ENCODE peak calls at places on chromosomes 5 and 9, in four cellular contexts. One of them, this sample, is unnamed.

GRCh38 chr5:132417461-132417860 is 48.0 kb downstream of the SLC22A5 start:
- DNase-seq in IMR-90: no peak
- DNase-seq in GM12878: no peak
- DNase-seq in K562: no peak
- DNase-seq in this sample: no peak

GRCh38 chr5:94316916-94317838 is 301.2 kb downstream of the KIAA0825 start:
- DNase-seq in IMR-90: peak; percentile 14
- DNase-seq in GM12878: no peak
- DNase-seq in K562: no peak
- DNase-seq in this sample: no peak

GRCh38 chr5:168291961-168292782 is 727 bp downstream of the WWC1 start:
- DNase-seq in IMR-90: peak; percentile 43
- DNase-seq in GM12878: no peak
- DNase-seq in K562: no peak
- DNase-seq in this sample: no peak

GRCh38 chr5:167147879-167148278 is 1143.6 kb upstream of the WWC1 start:
- DNase-seq in IMR-90: no peak
- DNase-seq in GM12878: no peak
- DNase-seq in K562: no peak
- DNase-seq in this sample: no peak

GRCh38 chr5:2263763-2264162 is 381.0 kb upstream of the IRX4 start:
- DNase-seq in IMR-90: no peak
- DNase-seq in GM12878: no peak
- DNase-seq in K562: no peak
- DNase-seq in this sample: no peak

GRCh38 chr5:142248853-142249462 is 75.9 kb downstream of the SPRY4 start:
- DNase-seq in IMR-90: peak; percentile 12
- DNase-seq in GM12878: no peak
- DNase-seq in K562: no peak
- DNase-seq in this sample: no peak

GRCh38 chr5:151079838-151080619 is 805 bp downstream of the TNIP1 start:
- DNase-seq in IMR-90: peak; percentile 82
- DNase-seq in GM12878: no peak
- DNase-seq in K562: peak; percentile 36
- DNase-seq in this sample: peak; percentile 79

GRCh38 chr5:23507278-23507685 is at the start of gene PRDM9:
- DNase-seq in IMR-90: no peak
- DNase-seq in GM12878: no peak
- DNase-seq in K562: peak; percentile 16
- DNase-seq in this sample: no peak

GRCh38 chr9:73118297-73118696 is 33.4 kb upstream of the ANXA1 start:
- DNase-seq in IMR-90: no peak
- DNase-seq in GM12878: no peak
- DNase-seq in K562: no peak
- DNase-seq in this sample: peak; percentile 39
- H2AFZ ChIP-seq in IMR-90: no peak overlapping the region
- H2AFZ ChIP-seq in GM12878: no peak overlapping the region
- H2AFZ ChIP-seq in K562: no peak overlapping the region
- H2AFZ ChIP-seq in this sample: no peak overlapping the region

GRCh38 chr5:120293796-120294195 is 170.3 kb upstream of the PRR16 start:
- DNase-seq in IMR-90: peak; percentile 85
- DNase-seq in GM12878: no peak
- DNase-seq in K562: no peak
- DNase-seq in this sample: no peak
- TF ChIP-seq FOS in IMR-90: peak; percentile 9
- TF ChIP-seq FOS in GM12878: no peak
- TF ChIP-seq FOS in K562: no peak
- TF ChIP-seq FOS in this sample: peak; percentile 14

DNA sequence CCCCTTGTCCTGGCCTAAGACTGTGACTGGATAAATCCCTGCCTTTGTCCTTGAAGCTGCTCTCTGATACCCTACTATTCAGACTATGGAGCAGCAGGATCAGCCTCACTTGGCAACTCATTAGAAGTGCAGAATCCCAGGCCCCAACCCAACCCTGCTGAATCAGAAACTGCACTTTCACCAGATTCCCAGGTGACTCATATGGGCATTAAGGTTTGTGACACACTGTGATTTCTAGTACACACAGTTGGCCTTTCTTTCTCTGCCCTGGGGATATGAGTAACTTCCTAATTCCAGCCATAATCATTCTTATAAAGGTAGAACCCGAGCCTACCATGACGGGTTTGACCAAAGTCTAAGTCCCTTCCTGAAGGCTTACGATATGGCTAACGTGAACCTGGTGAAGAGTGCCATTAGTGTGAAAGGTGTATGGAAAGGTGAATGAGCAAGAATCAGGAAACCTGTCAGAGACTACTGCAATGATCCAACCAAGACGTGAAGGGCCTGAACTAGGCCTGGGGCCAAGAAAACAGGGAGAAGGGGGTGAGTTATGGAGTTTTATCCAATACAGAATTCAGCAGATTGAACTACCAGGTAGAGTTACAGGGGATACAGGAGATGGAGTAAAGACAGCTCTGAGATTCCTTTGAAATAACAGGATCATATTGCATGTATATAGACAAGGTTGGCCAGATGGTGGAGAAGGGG is 533.0 kb downstream of the BNC2 start:
- DNase-seq in IMR-90: peak; percentile 97
- DNase-seq in GM12878: no peak
- DNase-seq in K562: no peak
- DNase-seq in this sample: peak; percentile 89
- H2AFZ ChIP-seq in IMR-90: peak overlapping the region; percentile 45
- H2AFZ ChIP-seq in GM12878: no peak overlapping the region
- H2AFZ ChIP-seq in K562: no peak overlapping the region
- H2AFZ ChIP-seq in this sample: peak overlapping the region; percentile 60

GRCh38 chr5:17399931-17400330 is 98.1 kb upstream of the TAF11L2 start:
- DNase-seq in IMR-90: no peak
- DNase-seq in GM12878: no peak
- DNase-seq in K562: no peak
- DNase-seq in this sample: no peak

GRCh38 chr5:17398866-17399835 is 98.9 kb upstream of the TAF11L2 start:
- DNase-seq in IMR-90: no peak
- DNase-seq in GM12878: no peak
- DNase-seq in K562: no peak
- DNase-seq in this sample: no peak

GRCh38 chr5:17400724-17401508 is 97.1 kb upstream of the TAF11L2 start:
- DNase-seq in IMR-90: no peak
- DNase-seq in GM12878: no peak
- DNase-seq in K562: no peak
- DNase-seq in this sample: no peak

GRCh38 chr5:17401509-17402290 is 96.3 kb upstream of the TAF11L2 start:
- DNase-seq in IMR-90: no peak
- DNase-seq in GM12878: no peak
- DNase-seq in K562: no peak
- DNase-seq in this sample: no peak

GRCh38 chr5:17402291-17403121 is 95.5 kb upstream of the TAF11L2 start:
- DNase-seq in IMR-90: no peak
- DNase-seq in GM12878: no peak
- DNase-seq in K562: no peak
- DNase-seq in this sample: no peak
- TF ChIP-seq FOS in IMR-90: no peak
- TF ChIP-seq FOS in GM12878: no peak
- TF ChIP-seq FOS in K562: no peak
- TF ChIP-seq FOS in this sample: no peak

GRCh38 chr5:122756263-122756911 is 18.5 kb upstream of the SNX2 start:
- DNase-seq in IMR-90: peak; percentile 80
- DNase-seq in GM12878: no peak
- DNase-seq in K562: no peak
- DNase-seq in this sample: peak; percentile 83

GRCh38 chr5:122757268-122757667 is 17.6 kb upstream of the SNX2 start:
- DNase-seq in IMR-90: no peak
- DNase-seq in GM12878: no peak
- DNase-seq in K562: no peak
- DNase-seq in this sample: no peak

GRCh38 chr5:122753500-122753899 is 21.4 kb upstream of the SNX2 start:
- DNase-seq in IMR-90: peak; percentile 28
- DNase-seq in GM12878: no peak
- DNase-seq in K562: no peak
- DNase-seq in this sample: no peak

GRCh38 chr5:122755740-122756139 is 19.1 kb upstream of the SNX2 start:
- DNase-seq in IMR-90: peak; percentile 36
- DNase-seq in GM12878: no peak
- DNase-seq in K562: no peak
- DNase-seq in this sample: no peak

GRCh38 chr5:122751293-122751753 is 23.6 kb upstream of the SNX2 start:
- DNase-seq in IMR-90: peak; percentile 17
- DNase-seq in GM12878: no peak
- DNase-seq in K562: no peak
- DNase-seq in this sample: peak; percentile 84
- H2AFZ ChIP-seq in IMR-90: no peak overlapping the region
- H2AFZ ChIP-seq in GM12878: no peak overlapping the region
- H2AFZ ChIP-seq in K562: no peak overlapping the region
- H2AFZ ChIP-seq in this sample: no peak overlapping the region

DNA sequence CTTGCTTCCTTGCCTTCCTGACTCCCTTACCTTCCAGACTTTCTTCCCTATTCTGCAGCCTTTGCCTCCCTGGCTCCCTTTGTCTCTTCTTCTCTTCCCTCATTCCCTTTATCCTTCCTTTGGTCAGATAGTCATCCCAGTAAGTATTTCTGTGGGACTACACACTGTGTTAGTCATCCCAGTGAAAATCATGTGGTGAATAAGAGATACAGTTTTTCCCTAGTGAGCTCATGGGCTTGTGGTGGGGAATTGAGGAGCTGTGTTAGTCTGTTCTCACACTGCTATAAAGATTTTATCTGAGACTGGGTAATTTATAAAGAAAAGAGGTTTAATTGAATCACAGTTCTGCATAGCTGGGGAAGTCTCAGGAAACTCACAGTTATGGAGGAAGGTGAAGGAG is 109.8 kb upstream of the EDIL3 start:
- DNase-seq in IMR-90: peak; percentile 95
- DNase-seq in GM12878: no peak
- DNase-seq in K562: no peak
- DNase-seq in this sample: no peak
- TF ChIP-seq FOS in IMR-90: peak; percentile 65
- TF ChIP-seq FOS in GM12878: no peak
- TF ChIP-seq FOS in K562: no peak
- TF ChIP-seq FOS in this sample: no peak